ENCODE peak calls at places on chromosomes 6 and 20, in nine cellular contexts. G is nephron progenitor cell, E is neural crest cell, C is left cardiac atrium, O is heart right ventricle, U is fibroblast of villous mesenchyme, P is heart left ventricle, B is anterior cingulate cortex, W is Calu3. Y is an unnamed sample.

GRCh38 chr6:42030585-42031506 is 19.5 kb upstream of the TAF8 start:
- DNase-seq in G (no peak), E (no peak), C (peak), O (peak), U (peak), P (peak), B (no peak), W (no peak), Y (no peak)

GRCh38 chr6:38396209-38396608 is 243.5 kb downstream of the BTBD9 start:
- DNase-seq in G (no peak), E (no peak), C (no peak), O (no peak), U (no peak), P (no peak), B (no peak), W (peak), Y (no peak)

GRCh38 chr20:53706511-53707031 is 112.9 kb upstream of the ZNF217 start:
- DNase-seq in G (no peak), E (no peak), C (no peak), O (no peak), U (peak), P (no peak), B (no peak), W (no peak), Y (no peak)

GRCh38 chr6:82906951-82907350 is 158.7 kb downstream of the UBE3D start:
- DNase-seq in G (no peak), E (no peak), C (no peak), O (no peak), U (peak), P (no peak), B (no peak), W (no peak), Y (no peak)

GRCh38 chr20:18001131-18001921 is 32.5 kb downstream of the MGME1 start:
- DNase-seq in G (no peak), E (no peak), C (peak), O (peak), U (peak), P (peak), B (peak), W (peak), Y (peak)

GRCh38 chr6:148934956-148935355 is 188.1 kb downstream of the UST start:
- DNase-seq in G (no peak), E (no peak), C (no peak), O (no peak), U (no peak), P (no peak), B (no peak), W (no peak), Y (no peak)

GRCh38 chr6:151999194-151999593 is 191.7 kb downstream of the ESR1 start:
- DNase-seq in G (no peak), E (no peak), C (no peak), O (no peak), U (peak), P (no peak), B (no peak), W (no peak), Y (no peak)

GRCh38 chr6:113648698-113649097 is 208.4 kb upstream of the MARCKS start:
- DNase-seq in G (no peak), E (no peak), C (no peak), O (no peak), U (no peak), P (no peak), B (no peak), W (no peak), Y (no peak)

GRCh38 chr6:157677235-157677634 is 145.8 kb upstream of the SNX9 start:
- DNase-seq in G (no peak), E (no peak), C (no peak), O (no peak), U (no peak), P (no peak), B (no peak), W (no peak), Y (no peak)

GRCh38 chr20:44336086-44336485 is 757 bp upstream of the R3HDML start:
- DNase-seq in G (peak), E (no peak), C (no peak), O (no peak), U (no peak), P (no peak), B (no peak), W (no peak), Y (no peak)

GRCh38 chr20:57197352-57198198 is 68.9 kb downstream of the BMP7 start:
- DNase-seq in G (no peak), E (no peak), C (no peak), O (no peak), U (no peak), P (no peak), B (no peak), W (no peak), Y (no peak)

GRCh38 chr6:156189714-156190113 is 587.5 kb upstream of the ARID1B start:
- DNase-seq in G (no peak), E (no peak), C (no peak), O (no peak), U (no peak), P (no peak), B (no peak), W (no peak), Y (no peak)

GRCh38 chr6:35967059-35967769 is 46.3 kb upstream of the SRPK1 start:
- DNase-seq in G (no peak), E (no peak), C (no peak), O (no peak), U (no peak), P (no peak), B (no peak), W (peak), Y (peak)

GRCh38 chr6:33641602-33642001 is 20.5 kb downstream of the ITPR3 start:
- DNase-seq in G (no peak), E (no peak), C (no peak), O (no peak), U (no peak), P (no peak), B (no peak), W (no peak), Y (no peak)

GRCh38 chr6:35280903-35281302 is 16.7 kb upstream of the DEF6 start:
- DNase-seq in G (no peak), E (no peak), C (no peak), O (no peak), U (no peak), P (no peak), B (no peak), W (no peak), Y (no peak)

GRCh38 chr6:47144306-47144705 is 102.2 kb upstream of the ADGRF1 start:
- DNase-seq in G (no peak), E (no peak), C (no peak), O (no peak), U (peak), P (no peak), B (no peak), W (no peak), Y (no peak)

Y was measured in hippocampal formation.